ENCODE peak calls at places on chromosomes 12 and 14, in six cellular contexts. Z, Q, B, U, H and L are unnamed samples.
A peak's percentile ranks its signal among the peaks of the same experiment; 100 is the strongest.

GRCh38 chr14:38290601-38291190 is 34.8 kb upstream of the CLEC14A start:
- DNase-seq in Z (peak; percentile 91), Q (no peak), B (no peak), U (peak; percentile 99), H (peak; percentile 55), L (peak; percentile 51)

GRCh38 chr12:41514907-41515306 is 326.8 kb downstream of the PDZRN4 start:
- DNase-seq in Z (no peak), Q (no peak), B (no peak), U (no peak), H (no peak), L (no peak)

GRCh38 chr12:212799-213526 is 994 bp downstream of the SLC6A12 start:
- DNase-seq in Z (no peak), Q (no peak), B (no peak), U (no peak), H (no peak), L (no peak)

GRCh38 chr14:64611358-64612020 is 61.7 kb downstream of the PPP1R36 start:
- DNase-seq in Z (no peak), Q (no peak), B (no peak), U (no peak), H (no peak), L (no peak)

GRCh38 chr12:16324772-16325171 is 22.7 kb upstream of the MGST1 start:
- DNase-seq in Z (no peak), Q (no peak), B (no peak), U (no peak), H (no peak), L (no peak)

GRCh38 chr12:26696048-26696612 is 136.9 kb downstream of the ITPR2 start:
- DNase-seq in Z (no peak), Q (no peak), B (no peak), U (no peak), H (no peak), L (no peak)

GRCh38 chr12:116689586-116689985 is 48.3 kb downstream of the SPRING1 start:
- DNase-seq in Z (no peak), Q (peak; percentile 24), B (no peak), U (no peak), H (no peak), L (no peak)

GRCh38 chr12:96907681-96908163 is 665 bp downstream of the NEDD1 start:
- DNase-seq in Z (no peak), Q (no peak), B (peak; percentile 51), U (peak; percentile 59), H (no peak), L (no peak)

GRCh38 chr14:52365071-52365470 is 51.0 kb downstream of the PTGER2 start:
- DNase-seq in Z (no peak), Q (no peak), B (no peak), U (no peak), H (no peak), L (no peak)

GRCh38 chr14:85587152-85587697 is 57.3 kb downstream of the FLRT2 start:
- DNase-seq in Z (no peak), Q (no peak), B (no peak), U (no peak), H (peak; percentile 54), L (peak; percentile 62)

GRCh38 chr14:54981698-54982097 is 45.2 kb downstream of the WDHD1 start:
- DNase-seq in Z (no peak), Q (no peak), B (no peak), U (peak; percentile 25), H (no peak), L (no peak)

DNA sequence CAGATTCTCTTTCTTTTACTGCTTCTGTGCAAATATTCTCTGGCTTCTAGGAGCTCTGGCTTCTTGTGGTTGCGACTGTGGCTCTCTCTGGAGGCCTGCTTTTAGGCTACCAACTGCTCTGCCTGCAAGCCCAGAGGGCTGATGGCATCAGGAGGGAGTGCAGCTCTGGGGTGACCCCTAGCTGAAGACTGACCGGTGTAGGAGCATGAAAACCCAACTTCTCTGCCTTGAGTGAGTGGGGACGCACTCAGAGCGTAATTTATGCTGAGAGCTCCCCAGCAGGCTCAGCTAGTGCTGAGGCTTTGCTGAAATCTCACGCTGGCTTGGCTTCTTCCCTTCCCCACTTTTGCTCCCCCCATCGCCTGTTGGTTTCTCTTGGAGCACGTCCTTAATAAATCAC is 29.9 kb upstream of the RBM19 start:
- DNase-seq in Z (no peak), Q (no peak), B (no peak), U (no peak), H (no peak), L (no peak)
- TF ChIP-seq CTCF in Z (no peak), Q (no peak), B (no peak), U (no peak), H (no peak), L (peak; percentile 23)

GRCh38 chr12:128365032-128365431 is 98.1 kb downstream of the TMEM132C start:
- DNase-seq in Z (no peak), Q (no peak), B (no peak), U (no peak), H (no peak), L (no peak)
- H3K4me3 ChIP-seq in Z (no peak overlapping the region), Q (peak overlapping the region; percentile 43), B (no peak overlapping the region), U (no peak overlapping the region), H (no peak overlapping the region), L (no peak overlapping the region)

GRCh38 chr14:45664668-45665356 is 411.8 kb upstream of the MIS18BP1 start:
- DNase-seq in Z (no peak), Q (no peak), B (no peak), U (no peak), H (no peak), L (no peak)
- TF ChIP-seq CTCF in Z (peak; percentile 15), Q (no peak), B (no peak), U (peak; percentile 13), H (peak; percentile 26), L (peak; percentile 41)

GRCh38 chr12:48004039-48004940 is at the start of gene COL2A1:
- DNase-seq in Z (no peak), Q (no peak), B (no peak), U (peak; percentile 27), H (no peak), L (no peak)
- H3K4me3 ChIP-seq in Z (peak within 1 kb of the TSS; percentile 5), Q (peak within 1 kb of the TSS; percentile 36), B (peak within 1 kb of the TSS; percentile 53), U (peak within 1 kb of the TSS; percentile 13), H (peak within 1 kb of the TSS; percentile 8), L (peak within 1 kb of the TSS; percentile 28)

GRCh38 chr14:95041477-95042020 is 115.8 kb downstream of the DICER1 start:
- DNase-seq in Z (no peak), Q (no peak), B (no peak), U (no peak), H (no peak), L (no peak)

GRCh38 chr14:95038521-95039250 is 118.6 kb downstream of the DICER1 start:
- DNase-seq in Z (no peak), Q (no peak), B (peak; percentile 21), U (no peak), H (no peak), L (no peak)

GRCh38 chr14:95039993-95040348 is 117.4 kb downstream of the DICER1 start:
- DNase-seq in Z (no peak), Q (no peak), B (peak; percentile 27), U (no peak), H (no peak), L (no peak)

GRCh38 chr14:95040723-95041476 is 116.4 kb downstream of the DICER1 start:
- DNase-seq in Z (no peak), Q (no peak), B (peak; percentile 34), U (no peak), H (no peak), L (no peak)

DNA sequence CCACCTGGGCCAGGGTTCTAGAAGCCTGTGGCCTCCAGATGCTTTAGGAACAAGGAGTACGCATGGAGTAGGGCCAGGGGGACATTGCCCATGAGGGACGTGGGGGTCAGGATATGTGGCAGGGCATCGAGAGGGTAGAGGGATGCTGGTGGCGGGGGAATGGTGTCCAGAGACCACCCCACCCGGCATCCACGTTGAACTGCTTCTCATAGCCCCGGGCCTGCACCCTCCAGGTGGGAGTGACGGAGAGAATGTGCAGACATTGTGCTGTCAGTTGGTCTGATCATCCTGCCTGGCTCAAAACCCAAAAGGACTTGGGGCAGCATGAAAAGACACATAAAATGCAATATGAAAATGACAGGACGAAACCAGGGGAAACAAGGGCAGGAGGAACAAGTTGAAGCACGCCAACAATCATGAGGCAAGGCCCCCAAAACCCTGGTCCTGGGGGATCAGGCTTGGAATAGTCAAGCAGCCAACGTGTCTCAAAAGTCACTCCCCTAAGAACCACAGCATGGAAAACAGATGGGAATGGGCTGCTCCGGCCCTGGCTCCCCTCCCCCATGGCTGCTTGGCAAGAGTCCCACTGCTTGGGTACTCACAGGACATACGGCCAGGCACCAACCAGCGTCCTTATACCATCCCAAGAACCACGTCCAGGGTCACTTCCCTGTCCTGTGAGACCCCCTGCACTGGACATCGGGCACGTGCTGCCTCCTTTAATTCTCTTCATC is 117.9 kb downstream of the DICER1 start:
- DNase-seq in Z (no peak), Q (no peak), B (peak; percentile 42), U (no peak), H (no peak), L (no peak)
- TF ChIP-seq CTCF in Z (no peak), Q (no peak), B (no peak), U (no peak), H (no peak), L (no peak)

GRCh38 chr12:124906606-124907261 is 7.7 kb downstream of the UBC start:
- DNase-seq in Z (peak; percentile 75), Q (peak; percentile 94), B (peak; percentile 87), U (peak; percentile 95), H (peak; percentile 85), L (peak; percentile 88)

GRCh38 chr12:124913474-124914391 is 717 bp downstream of the UBC start:
- DNase-seq in Z (no peak), Q (peak; percentile 92), B (peak; percentile 94), U (peak; percentile 78), H (no peak), L (no peak)

GRCh38 chr12:124909831-124910560 is 4.5 kb downstream of the UBC start:
- DNase-seq in Z (no peak), Q (no peak), B (no peak), U (no peak), H (no peak), L (no peak)

GRCh38 chr12:124914392-124915248 is at the start of gene UBC:
- DNase-seq in Z (peak; percentile 86), Q (peak; percentile 96), B (peak; percentile 96), U (peak; percentile 88), H (no peak), L (peak; percentile 75)

GRCh38 chr12:124910561-124911478 is 3.6 kb downstream of the UBC start:
- DNase-seq in Z (no peak), Q (no peak), B (no peak), U (no peak), H (no peak), L (no peak)
- H3K4me3 ChIP-seq in Z (peak overlapping the region; percentile 34), Q (peak overlapping the region; percentile 39), B (no peak overlapping the region), U (no peak overlapping the region), H (peak overlapping the region; percentile 13), L (peak overlapping the region; percentile 32)

GRCh38 chr12:108112815-108113556 is 16.1 kb upstream of the WSCD2 start:
- DNase-seq in Z (no peak), Q (no peak), B (no peak), U (no peak), H (no peak), L (no peak)
- TF ChIP-seq CTCF in Z (no peak), Q (no peak), B (no peak), U (no peak), H (no peak), L (no peak)